ENCODE peak calls at places on chromosomes 6 and 20, in four cellular contexts. G is endodermal cell, V is heart right ventricle, W is body of pancreas. M is an unnamed sample.
A peak's percentile ranks its signal among the peaks of the same experiment; 100 is the strongest.

GRCh38 chr20:2300420-2300819 is 4.6 kb downstream of the TGM3 start:
- DNase-seq in G (no peak), V (no peak), W (no peak), M (no peak)

GRCh38 chr6:5923840-5924239 is 82.9 kb downstream of the NRN1 start:
- DNase-seq in G (no peak), V (no peak), W (no peak), M (no peak)

GRCh38 chr6:16057411-16057810 is 71.5 kb upstream of the MYLIP start:
- DNase-seq in G (no peak), V (no peak), W (no peak), M (no peak)

GRCh38 chr20:1761116-1761515 is 103.5 kb upstream of the SIRPG start:
- DNase-seq in G (no peak), V (no peak), W (no peak), M (no peak)

GRCh38 chr6:137867685-137868509 is 838 bp downstream of the TNFAIP3 start:
- DNase-seq in G (peak; percentile 71), V (no peak), W (peak; percentile 34), M (no peak)

GRCh38 chr20:44111712-44112335 is 75.2 kb downstream of the JPH2 start:
- DNase-seq in G (peak; percentile 58), V (no peak), W (no peak), M (peak; percentile 62)

GRCh38 chr6:132130530-132131298 is 179.5 kb upstream of the CCN2 start:
- DNase-seq in G (no peak), V (peak; percentile 61), W (no peak), M (peak; percentile 53)

GRCh38 chr20:59235226-59235625 is 65.2 kb upstream of the EDN3 start:
- DNase-seq in G (no peak), V (no peak), W (no peak), M (no peak)

GRCh38 chr20:46151936-46152335 is 33.8 kb downstream of the CD40 start:
- DNase-seq in G (peak; percentile 87), V (no peak), W (no peak), M (no peak)

GRCh38 chr20:24684954-24685691 is 215.7 kb downstream of the SYNDIG1 start:
- DNase-seq in G (peak; percentile 59), V (no peak), W (no peak), M (no peak)

GRCh38 chr20:44570369-44570768 is 12.0 kb upstream of the PKIG start:
- DNase-seq in G (no peak), V (no peak), W (no peak), M (no peak)

GRCh38 chr20:1860446-1860845 is 34.8 kb upstream of the SIRPA start:
- DNase-seq in G (no peak), V (no peak), W (no peak), M (no peak)

GRCh38 chr6:83927470-83927869 is 68.0 kb downstream of the CYB5R4 start:
- DNase-seq in G (no peak), V (no peak), W (no peak), M (no peak)

GRCh38 chr6:35401514-35401913 is 50.6 kb upstream of the FANCE start:
- DNase-seq in G (no peak), V (no peak), W (peak; percentile 57), M (no peak)

GRCh38 chr6:37171970-37172812 is 2.2 kb downstream of the PIM1 start:
- DNase-seq in G (peak; percentile 97), V (peak; percentile 91), W (peak; percentile 92), M (peak; percentile 90)

GRCh38 chr6:48985025-48985424 is 478.0 kb downstream of the MMUT start:
- DNase-seq in G (no peak), V (no peak), W (no peak), M (no peak)

GRCh38 chr6:149859368-149859767 is 4.8 kb downstream of the LRP11 start:
- DNase-seq in G (no peak), V (no peak), W (no peak), M (no peak)

GRCh38 chr20:18056174-18057105 is 1.3 kb downstream of the OVOL2 start:
- DNase-seq in G (peak; percentile 79), V (no peak), W (peak; percentile 23), M (no peak)

GRCh38 chr20:20677186-20677585 is 35.3 kb downstream of the RALGAPA2 start:
- DNase-seq in G (no peak), V (no peak), W (no peak), M (no peak)

GRCh38 chr20:7799872-7800271 is 140.4 kb downstream of the HAO1 start:
- DNase-seq in G (no peak), V (no peak), W (no peak), M (no peak)

GRCh38 chr6:140388141-140388802 is 1013.8 kb upstream of the CITED2 start:
- DNase-seq in G (no peak), V (no peak), W (no peak), M (no peak)

GRCh38 chr20:39004508-39004907 is 42.4 kb downstream of the DHX35 start:
- DNase-seq in G (no peak), V (no peak), W (no peak), M (no peak)

GRCh38 chr6:107769053-107769658 is 55.0 kb downstream of the SCML4 start:
- DNase-seq in G (peak; percentile 52), V (no peak), W (no peak), M (no peak)

GRCh38 chr20:61684136-61684535 is 381.5 kb downstream of the TAF4 start:
- DNase-seq in G (no peak), V (no peak), W (no peak), M (no peak)

GRCh38 chr6:84606860-84607259 is 157.5 kb downstream of the TBX18 start:
- DNase-seq in G (no peak), V (no peak), W (no peak), M (no peak)

GRCh38 chr20:278607-279571 is 11.7 kb downstream of the C20orf96 start:
- DNase-seq in G (peak; percentile 85), V (peak; percentile 33), W (peak; percentile 34), M (peak; percentile 43)

GRCh38 chr6:69693749-69694148 is 103.1 kb downstream of the LMBRD1 start:
- DNase-seq in G (no peak), V (no peak), W (no peak), M (no peak)

GRCh38 chr20:54502179-54502578 is 26.8 kb downstream of the DOK5 start:
- DNase-seq in G (no peak), V (no peak), W (no peak), M (no peak)

GRCh38 chr20:16475225-16475624 is 98.0 kb downstream of the KIF16B start:
- DNase-seq in G (no peak), V (no peak), W (no peak), M (no peak)

GRCh38 chr6:79421001-79421411 is 116.2 kb downstream of the LCA5 start:
- DNase-seq in G (no peak), V (no peak), W (no peak), M (no peak)

GRCh38 chr6:156741287-156742073 is 35.7 kb upstream of the ARID1B start:
- DNase-seq in G (no peak), V (no peak), W (no peak), M (no peak)

DNA sequence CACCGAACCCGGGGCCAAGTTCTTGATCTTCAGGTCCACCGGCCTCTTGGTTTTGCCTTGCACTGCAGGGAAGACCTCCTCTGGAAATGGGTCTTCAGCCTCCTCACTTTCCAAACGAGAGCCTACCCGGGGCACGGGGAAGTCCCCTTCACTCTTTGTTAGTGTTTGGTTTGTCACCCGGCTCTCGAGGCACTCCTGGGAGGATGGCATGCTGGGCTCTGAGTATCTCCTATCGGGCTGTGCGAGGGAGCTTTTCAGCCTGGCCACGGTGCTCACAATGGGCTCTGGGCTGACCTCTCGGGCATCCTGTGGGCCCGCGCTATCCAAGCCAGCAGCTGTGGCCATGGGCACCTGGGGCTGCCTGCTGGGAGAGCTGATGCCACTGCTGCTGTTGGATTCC is 8.1 kb downstream of the TAGAP start:
- DNase-seq in G (no peak), V (no peak), W (no peak), M (no peak)
- H3K4me1 ChIP-seq in G (no peaks in the 10 kb centered on the region), V (peaks cover 8% of the 10 kb centered on the region), W (no peaks in the 10 kb centered on the region), M (no peaks in the 10 kb centered on the region)

DNA sequence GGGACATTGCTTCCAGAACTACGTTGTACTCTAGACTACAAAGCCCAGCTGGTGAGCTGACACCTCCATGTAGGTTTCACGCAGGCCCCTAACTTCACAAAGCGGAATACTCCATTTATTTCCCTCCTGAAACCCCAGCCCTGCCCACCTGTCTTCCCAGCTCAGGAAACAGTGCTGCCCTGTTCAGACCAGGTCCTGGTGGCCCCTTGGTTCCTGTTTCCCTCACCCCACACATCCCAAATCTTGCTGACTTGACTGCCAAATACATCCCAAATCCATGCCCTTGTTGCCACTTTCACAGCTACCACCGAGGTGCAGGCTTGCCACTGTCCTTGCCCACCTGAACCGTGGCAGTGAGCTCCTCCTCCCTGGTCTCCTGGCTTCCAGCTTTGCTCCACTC is 113.1 kb upstream of the PTPN1 start:
- DNase-seq in G (no peak), V (no peak), W (no peak), M (no peak)
- H3K4me1 ChIP-seq in G (no peaks in the 10 kb centered on the region), V (peaks cover 61% of the 10 kb centered on the region), W (peaks cover 46% of the 10 kb centered on the region), M (no peaks in the 10 kb centered on the region)

DNA sequence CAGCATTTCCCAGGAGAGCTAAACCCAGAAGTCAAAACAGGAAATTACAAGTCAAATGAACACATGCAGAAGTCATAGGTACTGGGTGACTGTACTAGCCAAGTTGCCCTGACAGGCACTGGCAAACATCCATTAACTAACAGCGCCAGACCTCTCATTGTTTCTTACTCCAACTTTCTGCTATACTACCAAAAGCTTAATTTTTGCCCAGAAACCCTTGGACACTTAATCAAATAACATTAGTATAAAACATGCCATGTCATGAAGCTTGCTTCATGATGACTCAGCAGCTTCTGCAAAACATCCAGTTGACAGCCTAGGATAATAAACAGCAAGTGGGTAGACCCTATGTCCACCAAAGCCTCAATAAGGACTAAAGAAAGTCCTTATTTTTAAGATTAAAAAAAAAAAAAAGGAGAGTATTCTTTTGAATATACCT is 3.5 kb downstream of the NUP153 start:
- DNase-seq in G (peak; percentile 25), V (peak; percentile 10), W (no peak), M (peak; percentile 35)
- H3K4me1 ChIP-seq in G (no peaks in the 10 kb centered on the region), V (peaks cover 57% of the 10 kb centered on the region), W (peaks cover 47% of the 10 kb centered on the region), M (peaks cover 14% of the 10 kb centered on the region)

DNA sequence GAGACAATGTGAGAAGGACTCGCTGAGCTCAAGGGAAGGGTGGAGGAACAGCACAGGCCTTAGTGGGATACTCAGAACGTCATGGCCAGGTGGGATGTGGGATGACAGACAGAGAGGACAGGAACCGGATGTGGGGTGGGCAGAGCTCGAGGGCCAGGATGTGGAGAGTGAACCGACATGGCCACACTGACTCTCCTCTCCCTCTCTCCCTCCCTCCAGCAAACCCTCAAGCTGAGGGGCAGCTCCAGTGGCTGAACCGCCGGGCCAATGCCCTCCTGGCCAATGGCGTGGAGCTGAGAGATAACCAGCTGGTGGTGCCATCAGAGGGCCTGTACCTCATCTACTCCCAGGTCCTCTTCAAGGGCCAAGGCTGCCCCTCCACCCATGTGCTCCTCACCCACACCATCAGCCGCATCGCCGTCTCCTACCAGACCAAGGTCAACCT is 1.6 kb downstream of the TNF start:
- DNase-seq in G (peak; percentile 39), V (no peak), W (no peak), M (no peak)
- H3K4me1 ChIP-seq in G (peaks cover 6% of the 10 kb centered on the region), V (peaks cover 17% of the 10 kb centered on the region), W (peaks cover 33% of the 10 kb centered on the region), M (no peaks in the 10 kb centered on the region)

DNA sequence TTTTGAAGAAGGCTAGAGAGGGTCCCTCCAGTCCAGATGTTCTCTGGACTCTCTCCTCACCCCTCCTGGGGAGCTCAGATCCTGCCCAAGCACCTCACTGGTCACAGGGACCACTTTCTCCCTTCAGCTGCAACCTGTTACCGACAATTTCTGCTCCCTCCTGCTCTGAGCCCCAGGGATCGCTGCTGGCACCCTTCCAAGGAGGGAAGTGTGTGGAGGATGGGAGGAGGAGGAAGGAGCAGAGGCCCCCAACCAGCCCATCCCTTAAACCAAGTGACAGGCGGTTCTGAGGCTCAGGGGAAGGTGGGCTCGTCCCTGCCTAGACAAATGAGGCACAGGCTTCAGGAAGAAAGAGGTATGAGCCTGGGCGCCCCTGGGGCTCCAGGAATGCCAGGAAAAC is 13.9 kb downstream of the PMEPA1 start:
- DNase-seq in G (no peak), V (no peak), W (no peak), M (no peak)
- H3K4me1 ChIP-seq in G (peaks cover 14% of the 10 kb centered on the region), V (peaks cover 70% of the 10 kb centered on the region), W (peaks cover 58% of the 10 kb centered on the region), M (no peaks in the 10 kb centered on the region)

M was measured in uterus.